ENCODE peak calls at places on chromosomes 4 and X, in nine cellular contexts. M is upper lobe of left lung, K is right cardiac atrium, F is HFF-Myc, I is OCI-LY7, W is fibroblast of lung, G is right lobe of liver, R is tibial artery, X is HCT116. Q is an unnamed sample.

GRCh38 chrX:23742174-23742692 is 843 bp downstream of the ACOT9 start:
- DNase-seq in W (peak), G (no peak), F (peak), K (peak), I (peak), R (peak), M (no peak), X (no peak), Q (peak)

GRCh38 chr4:100317032-100317864 is 127.0 kb upstream of the DDIT4L start:
- DNase-seq in X (no peak), I (no peak), R (no peak), K (no peak), M (no peak), F (no peak), G (no peak), W (peak), Q (no peak)

GRCh38 chr4:72531768-72532290 is 37.2 kb downstream of the ADAMTS3 start:
- DNase-seq in M (no peak), F (no peak), R (no peak), I (no peak), X (no peak), G (no peak), K (no peak), W (no peak), Q (no peak)

GRCh38 chr4:140144937-140145336 is 9.0 kb downstream of the MAML3 start:
- DNase-seq in F (no peak), K (no peak), G (no peak), W (no peak), X (no peak), R (no peak), M (no peak), I (no peak), Q (no peak)

GRCh38 chr4:77761595-77761994 is 57.6 kb downstream of the CNOT6L start:
- DNase-seq in X (no peak), R (no peak), G (no peak), I (no peak), W (no peak), K (no peak), F (no peak), M (no peak), Q (no peak)

GRCh38 chrX:20499763-20500162 is 233.1 kb upstream of the RPS6KA3 start:
- DNase-seq in F (no peak), W (no peak), X (no peak), R (no peak), M (no peak), K (no peak), I (no peak), G (no peak), Q (no peak)

GRCh38 chr4:111434581-111434980 is 710.7 kb upstream of the FAM241A start:
- DNase-seq in F (no peak), W (no peak), I (no peak), R (no peak), G (no peak), X (no peak), K (no peak), M (no peak), Q (no peak)

GRCh38 chr4:37244583-37245390 is at the start of gene NWD2:
- DNase-seq in G (no peak), R (no peak), M (peak), F (no peak), I (no peak), X (no peak), K (peak), W (no peak), Q (no peak)

GRCh38 chr4:77699731-77700210 is 94.2 kb downstream of the CXCL13 start:
- DNase-seq in G (no peak), I (peak), R (no peak), M (no peak), K (no peak), X (no peak), W (peak), F (peak), Q (peak)

GRCh38 chr4:90318208-90318607 is 191.0 kb downstream of the CCSER1 start:
- DNase-seq in K (no peak), F (peak), W (peak), R (no peak), G (no peak), I (no peak), M (no peak), X (peak), Q (peak)

GRCh38 chrX:68792083-68792482 is 36.7 kb upstream of the EFNB1 start:
- DNase-seq in G (no peak), K (no peak), W (no peak), F (no peak), I (no peak), M (no peak), X (no peak), R (no peak), Q (no peak)

GRCh38 chr4:64230709-64231310 is 178.4 kb downstream of the TECRL start:
- DNase-seq in X (peak), I (peak), F (no peak), R (no peak), G (no peak), K (no peak), M (no peak), W (peak), Q (no peak)

GRCh38 chr4:172619218-172619617 is 549.4 kb upstream of the GALNT7 start:
- DNase-seq in F (no peak), W (no peak), I (no peak), R (no peak), K (no peak), M (no peak), X (no peak), G (no peak), Q (no peak)

GRCh38 chrX:24241822-24242648 is 71.8 kb downstream of the SUPT20HL2 start:
- DNase-seq in X (no peak), M (no peak), K (no peak), R (no peak), I (peak), W (peak), G (no peak), F (no peak), Q (peak)

GRCh38 chr4:24059839-24060238 is 170.0 kb upstream of the PPARGC1A start:
- DNase-seq in X (no peak), F (no peak), G (no peak), M (no peak), K (no peak), W (no peak), I (no peak), R (no peak), Q (no peak)

GRCh38 chrX:135528756-135529155 is 8.3 kb downstream of the INTS6L start:
- DNase-seq in F (no peak), G (no peak), K (no peak), R (no peak), W (no peak), I (no peak), X (no peak), M (no peak), Q (no peak)

GRCh38 chr4:92529510-92529909 is 225.7 kb downstream of the GRID2 start:
- DNase-seq in M (no peak), I (no peak), F (no peak), W (no peak), G (no peak), K (no peak), R (no peak), X (no peak), Q (no peak)

GRCh38 chr4:114383721-114384120 is 214.9 kb upstream of the UGT8 start:
- DNase-seq in M (no peak), G (no peak), F (peak), R (no peak), X (peak), W (peak), K (no peak), I (no peak), Q (peak)

GRCh38 chrX:148580016-148580415 is 79.6 kb downstream of the AFF2 start:
- DNase-seq in X (no peak), I (peak), R (no peak), F (no peak), M (no peak), G (no peak), W (no peak), K (no peak), Q (no peak)

GRCh38 chr4:97496298-97496873 is 646.9 kb downstream of the STPG2 start:
- DNase-seq in F (no peak), M (no peak), K (no peak), I (no peak), W (no peak), X (peak), G (no peak), R (no peak), Q (no peak)

GRCh38 chr4:21447320-21448055 is 501.1 kb downstream of the KCNIP4 start:
- DNase-seq in G (no peak), F (no peak), I (no peak), R (no peak), W (no peak), M (no peak), X (no peak), K (no peak), Q (no peak)

GRCh38 chrX:105821471-105822081 is 763 bp upstream of the NRK start:
- DNase-seq in F (no peak), X (no peak), I (no peak), K (peak), G (peak), M (no peak), W (peak), R (peak), Q (peak)

GRCh38 chr4:5416637-5417036 is 291.7 kb downstream of the EVC2 start:
- DNase-seq in F (no peak), K (no peak), G (no peak), W (no peak), M (no peak), R (no peak), I (no peak), X (no peak), Q (no peak)

GRCh38 chr4:180493299-180493698 is 1749.9 kb upstream of the TENM3 start:
- DNase-seq in X (no peak), F (no peak), I (no peak), M (no peak), K (no peak), R (no peak), G (no peak), W (no peak), Q (no peak)

GRCh38 chrX:115713465-115713864 is 152.5 kb downstream of the PLS3 start:
- DNase-seq in K (no peak), R (no peak), F (no peak), G (no peak), W (no peak), I (no peak), M (no peak), X (no peak), Q (no peak)

GRCh38 chrX:30990361-30990760 is 81.5 kb downstream of the FTHL17 start:
- DNase-seq in W (no peak), I (no peak), M (no peak), X (no peak), K (no peak), R (no peak), F (no peak), G (no peak), Q (no peak)

GRCh38 chr4:119300388-119301131 is 21.4 kb downstream of the FABP2 start:
- DNase-seq in K (peak), F (peak), I (peak), X (peak), W (peak), M (peak), R (peak), G (peak), Q (peak)

GRCh38 chr4:8869002-8869878 is 2.4 kb downstream of the HMX1 start:
- DNase-seq in W (no peak), I (no peak), M (no peak), K (no peak), F (no peak), X (no peak), G (no peak), R (no peak), Q (no peak)

GRCh38 chr4:8872402-8873291 is 1.0 kb upstream of the HMX1 start:
- DNase-seq in F (no peak), R (no peak), W (no peak), G (no peak), K (no peak), X (no peak), I (no peak), M (no peak), Q (no peak)

GRCh38 chr4:8871417-8872401 is at the start of gene HMX1:
- DNase-seq in G (no peak), X (no peak), R (no peak), M (peak), W (no peak), K (peak), F (no peak), I (no peak), Q (no peak)

GRCh38 chr4:8869879-8870646 is 1.6 kb downstream of the HMX1 start:
- DNase-seq in R (no peak), K (no peak), W (no peak), G (no peak), I (no peak), M (no peak), F (no peak), X (no peak), Q (no peak)

GRCh38 chr4:8870647-8871416 is 807 bp downstream of the HMX1 start:
- DNase-seq in R (no peak), I (no peak), K (peak), F (no peak), W (no peak), M (peak), G (no peak), X (no peak), Q (no peak)
- H3K4me3 ChIP-seq in R (peak), I (no peak), K (peak), F (no peak), W (no peak), M (no peak), G (no peak), X (no peak), Q (no peak)

GRCh38 chrX:108439961-108440696 is 491 bp downstream of the COL4A5 start:
- DNase-seq in X (no peak), G (no peak), R (peak), F (no peak), K (peak), M (no peak), I (no peak), W (no peak), Q (no peak)

GRCh38 chrX:108437789-108438623 is at the start of gene COL4A6:
- DNase-seq in M (peak), W (no peak), F (no peak), G (no peak), R (peak), X (no peak), K (peak), I (no peak), Q (peak)

GRCh38 chrX:108439434-108439883 is at the start of gene COL4A5:
- DNase-seq in F (peak), M (no peak), G (no peak), X (peak), I (no peak), R (peak), K (peak), W (peak), Q (peak)

GRCh38 chrX:108435261-108435660 is 3.0 kb downstream of the COL4A6 start:
- DNase-seq in G (no peak), K (no peak), X (no peak), M (no peak), R (no peak), F (no peak), I (no peak), W (no peak), Q (no peak)

GRCh38 chrX:108437354-108437753 is 868 bp downstream of the COL4A6 start:
- DNase-seq in M (no peak), K (no peak), I (no peak), G (no peak), R (no peak), X (no peak), W (no peak), F (no peak), Q (no peak)
- H3K4me3 ChIP-seq in M (peak), K (peak), I (no peak), G (no peak), R (peak), X (no peak), W (peak), F (no peak), Q (peak)

GRCh38 chr4:73589261-73589847 is 30.9 kb downstream of the RASSF6 start:
- DNase-seq in I (no peak), G (no peak), X (no peak), R (no peak), K (no peak), F (peak), W (peak), M (no peak), Q (peak)
- H3K4me3 ChIP-seq in I (peak), G (no peak), X (no peak), R (no peak), K (no peak), F (no peak), W (no peak), M (no peak), Q (no peak)

GRCh38 chr4:185318679-185319078 is 77.0 kb downstream of the LRP2BP start:
- DNase-seq in X (no peak), I (no peak), W (no peak), F (no peak), G (no peak), R (no peak), K (no peak), M (no peak), Q (no peak)

GRCh38 chr4:185312699-185313098 is 83.0 kb downstream of the LRP2BP start:
- DNase-seq in W (no peak), R (no peak), F (no peak), X (no peak), K (no peak), I (no peak), M (no peak), G (no peak), Q (peak)

GRCh38 chr4:185322805-185323204 is 72.9 kb downstream of the LRP2BP start:
- DNase-seq in X (no peak), I (no peak), M (no peak), K (no peak), R (no peak), F (no peak), W (no peak), G (no peak), Q (no peak)

DNA sequence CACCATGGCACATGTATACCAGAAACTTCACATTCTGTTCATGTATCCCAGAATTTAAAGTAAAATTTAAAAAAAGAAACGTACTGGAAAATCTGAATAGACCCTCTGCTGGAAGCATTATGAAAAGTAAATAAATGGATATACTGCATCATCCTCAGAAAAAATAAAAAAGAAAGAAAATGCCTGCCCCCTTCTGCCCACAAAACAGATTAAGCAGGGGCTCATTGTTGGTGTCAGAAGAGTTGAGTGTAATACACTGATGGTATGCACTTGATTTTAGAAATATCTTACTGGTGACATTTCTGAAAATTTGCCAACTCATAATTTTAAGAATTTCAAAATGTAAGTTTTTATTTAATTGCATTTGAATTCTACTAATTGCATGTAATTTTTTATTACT is 77.8 kb downstream of the LRP2BP start:
- DNase-seq in G (no peak), X (no peak), M (no peak), K (no peak), F (no peak), W (no peak), I (no peak), R (no peak), Q (no peak)
- H3K4me3 ChIP-seq in G (no peak), X (no peak), M (no peak), K (no peak), F (no peak), W (no peak), I (no peak), R (no peak), Q (no peak)

GRCh38 chr4:8428288-8429097 is 12.0 kb downstream of the ACOX3 start:
- DNase-seq in I (peak), X (peak), G (peak), M (peak), F (peak), K (peak), R (peak), W (peak), Q (peak)

GRCh38 chr4:8431553-8431952 is 9.0 kb downstream of the ACOX3 start:
- DNase-seq in F (no peak), G (no peak), M (no peak), K (no peak), R (no peak), W (no peak), I (no peak), X (no peak), Q (no peak)

GRCh38 chr4:8427761-8428287 is 12.7 kb downstream of the ACOX3 start:
- DNase-seq in F (no peak), W (peak), M (no peak), I (peak), R (peak), G (no peak), X (no peak), K (peak), Q (peak)

GRCh38 chr4:8422786-8423185 is 17.7 kb downstream of the ACOX3 start:
- DNase-seq in K (no peak), G (no peak), M (peak), F (no peak), X (no peak), W (no peak), R (no peak), I (no peak), Q (no peak)

DNA sequence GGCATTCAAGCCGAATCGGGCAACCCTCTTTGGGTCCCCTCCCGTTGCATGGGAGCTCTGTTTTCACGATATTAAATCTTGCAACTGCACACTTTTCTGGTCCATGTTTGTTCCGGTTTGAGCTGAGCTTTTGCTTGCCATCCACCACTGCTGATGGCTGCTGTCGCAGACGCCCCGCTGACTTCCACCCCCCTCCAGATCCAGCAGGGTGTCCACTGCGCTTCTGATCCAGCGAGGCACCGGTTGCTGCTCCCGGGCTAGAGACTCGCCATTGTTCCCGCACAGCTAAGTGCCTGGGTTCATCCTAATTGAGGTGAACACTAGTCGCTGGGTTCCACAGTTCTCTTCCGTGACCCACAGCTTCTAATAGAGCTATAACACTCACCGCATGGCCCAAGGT is 13.3 kb downstream of the ACOX3 start:
- DNase-seq in G (no peak), R (no peak), F (no peak), K (no peak), X (no peak), I (no peak), M (peak), W (no peak), Q (no peak)
- H3K4me3 ChIP-seq in G (peak), R (peak), F (peak), K (peak), X (peak), I (peak), M (peak), W (peak), Q (peak)

GRCh38 chr4:1518997-1519700 is 112.9 kb upstream of the NKX1-1 start:
- DNase-seq in G (no peak), R (no peak), M (peak), I (no peak), K (no peak), X (no peak), F (no peak), W (no peak), Q (no peak)

GRCh38 chr4:1521821-1522361 is 115.6 kb upstream of the NKX1-1 start:
- DNase-seq in I (no peak), X (no peak), W (no peak), F (no peak), K (no peak), R (no peak), G (no peak), M (peak), Q (no peak)

GRCh38 chr4:1517592-1518411 is 111.6 kb upstream of the NKX1-1 start:
- DNase-seq in X (no peak), F (no peak), M (peak), G (no peak), W (no peak), R (no peak), K (no peak), I (no peak), Q (no peak)

GRCh38 chr4:1522606-1523005 is 116.4 kb upstream of the NKX1-1 start:
- DNase-seq in X (no peak), R (no peak), I (no peak), W (no peak), K (no peak), G (no peak), F (no peak), M (peak), Q (no peak)

GRCh38 chr4:1520145-1520661 is 114.0 kb upstream of the NKX1-1 start:
- DNase-seq in M (peak), G (peak), I (no peak), R (no peak), X (no peak), W (no peak), F (no peak), K (no peak), Q (no peak)
- H3K4me3 ChIP-seq in M (no peak), G (no peak), I (no peak), R (no peak), X (no peak), W (no peak), F (no peak), K (no peak), Q (no peak)

DNA sequence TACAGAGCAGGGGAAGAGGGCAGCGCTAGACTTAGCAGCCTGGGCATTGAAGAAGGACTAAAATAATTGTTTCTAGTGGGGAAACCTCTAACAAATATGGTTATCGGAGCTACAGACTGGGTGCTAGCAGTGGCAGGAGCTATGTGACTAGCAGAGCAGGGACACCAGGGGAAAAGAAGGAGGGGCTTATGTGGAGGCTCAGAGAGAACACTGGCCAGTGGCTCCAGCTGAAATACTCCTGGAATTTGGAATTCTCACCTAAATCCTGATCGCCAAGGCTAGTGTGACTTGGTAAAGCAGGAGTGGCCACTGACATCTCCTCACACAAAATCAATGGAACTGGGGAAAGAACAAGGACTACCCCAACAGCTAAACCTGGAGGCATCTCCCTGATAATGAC is 2.0 kb downstream of the TAPT1 start:
- DNase-seq in K (no peak), X (no peak), F (no peak), M (no peak), G (no peak), I (no peak), W (no peak), R (no peak), Q (no peak)
- H3K4me3 ChIP-seq in K (peak), X (no peak), F (no peak), M (peak), G (peak), I (peak), W (peak), R (peak), Q (no peak)

GRCh38 chr4:41992967-41993857 is 2.9 kb downstream of the SLC30A9 start:
- DNase-seq in K (no peak), G (no peak), F (no peak), I (no peak), W (no peak), X (no peak), R (no peak), M (no peak), Q (no peak)
- H3K4me3 ChIP-seq in K (no peak), G (no peak), F (no peak), I (no peak), W (no peak), X (no peak), R (no peak), M (no peak), Q (no peak)

GRCh38 chr4:38782452-38783108 is at the start of gene TLR10:
- DNase-seq in F (peak), M (no peak), K (peak), I (peak), R (no peak), W (peak), X (peak), G (no peak), Q (peak)
- H3K4me3 ChIP-seq in F (no peak), M (no peak), K (no peak), I (peak), R (no peak), W (no peak), X (no peak), G (no peak), Q (no peak)

Q was measured in brain microvascular endothelial cell.